ENCODE peak calls at places on chromosomes 4 and X, in five cellular contexts. O, B, A, H and F are unnamed samples.

GRCh38 chr4:85747871-85748491 is 273.0 kb downstream of the ARHGAP24 start:
- DNase-seq in O (peak; percentile 31), B (no peak), A (no peak), H (no peak), F (no peak)

GRCh38 chrX:139204576-139204902 is 326.0 kb upstream of the F9 start:
- DNase-seq in O (no peak), B (no peak), A (no peak), H (no peak), F (no peak)

GRCh38 chr4:55865228-55865806 is 11.9 kb downstream of the EXOC1 start:
- DNase-seq in O (no peak), B (no peak), A (no peak), H (no peak), F (no peak)

GRCh38 chr4:39846705-39847104 is 131.0 kb downstream of the PDS5A start:
- DNase-seq in O (no peak), B (no peak), A (no peak), H (no peak), F (no peak)

GRCh38 chrX:70592091-70592490 is 147.5 kb downstream of the DLG3 start:
- DNase-seq in O (no peak), B (no peak), A (no peak), H (no peak), F (peak; percentile 22)

GRCh38 chr4:140243345-140243753 is 89.4 kb upstream of the MAML3 start:
- DNase-seq in O (peak; percentile 59), B (no peak), A (no peak), H (no peak), F (no peak)

GRCh38 chrX:28058906-28059305 is 77.7 kb upstream of the DCAF8L1 start:
- DNase-seq in O (no peak), B (no peak), A (no peak), H (no peak), F (no peak)

GRCh38 chr4:143344774-143345173 is 8.1 kb downstream of the GAB1 start:
- DNase-seq in O (no peak), B (no peak), A (no peak), H (no peak), F (no peak)

GRCh38 chr4:30722092-30722915 is 2.1 kb downstream of the PCDH7 start:
- DNase-seq in O (peak; percentile 22), B (no peak), A (peak; percentile 73), H (peak; percentile 17), F (no peak)

GRCh38 chr4:93710101-93710846 is 118.3 kb upstream of the ATOH1 start:
- DNase-seq in O (no peak), B (no peak), A (no peak), H (no peak), F (no peak)

GRCh38 chr4:161767116-161767515 is 396.7 kb downstream of the FSTL5 start:
- DNase-seq in O (no peak), B (no peak), A (no peak), H (no peak), F (peak; percentile 1)

GRCh38 chrX:133638285-133638684 is 223.0 kb upstream of the GPC4 start:
- DNase-seq in O (no peak), B (no peak), A (no peak), H (no peak), F (no peak)

GRCh38 chr4:188403272-188403671 is 264.0 kb downstream of the TRIML1 start:
- DNase-seq in O (no peak), B (no peak), A (no peak), H (no peak), F (no peak)

GRCh38 chr4:185535818-185536729 is 767 bp upstream of the PDLIM3 start:
- DNase-seq in O (peak; percentile 71), B (no peak), A (no peak), H (peak; percentile 54), F (no peak)

GRCh38 chr4:27149541-27150212 is 289.0 kb downstream of the STIM2 start:
- DNase-seq in O (no peak), B (no peak), A (no peak), H (no peak), F (no peak)

GRCh38 chrX:133838761-133839676 is 146.4 kb downstream of the GPC3 start:
- DNase-seq in O (no peak), B (no peak), A (peak; percentile 66), H (no peak), F (no peak)

GRCh38 chrX:154333837-154334271 is 38.3 kb downstream of the TKTL1 start:
- DNase-seq in O (no peak), B (no peak), A (no peak), H (no peak), F (no peak)

GRCh38 chr4:101269682-101270081 is 77.6 kb downstream of the PPP3CA start:
- DNase-seq in O (no peak), B (no peak), A (no peak), H (no peak), F (no peak)

GRCh38 chr4:144709793-144710525 is 64.0 kb downstream of the HHIP start:
- DNase-seq in O (no peak), B (no peak), A (no peak), H (no peak), F (peak; percentile 8)

GRCh38 chr4:143531773-143532491 is 18.4 kb downstream of the SMARCA5 start:
- DNase-seq in O (no peak), B (no peak), A (no peak), H (no peak), F (no peak)

GRCh38 chr4:6324999-6325790 is 55.5 kb downstream of the WFS1 start:
- DNase-seq in O (peak; percentile 63), B (peak; percentile 79), A (no peak), H (no peak), F (peak; percentile 85)

GRCh38 chr4:127809173-127809800 is 27.2 kb downstream of the HSPA4L start:
- DNase-seq in O (no peak), B (no peak), A (no peak), H (no peak), F (no peak)

GRCh38 chrX:132956421-132957210 is 1.8 kb downstream of the HS6ST2 start:
- DNase-seq in O (peak; percentile 14), B (no peak), A (peak; percentile 55), H (peak; percentile 39), F (no peak)

GRCh38 chr4:169557061-169557636 is 55.2 kb downstream of the NEK1 start:
- DNase-seq in O (no peak), B (no peak), A (no peak), H (no peak), F (no peak)

GRCh38 chr4:74433043-74433442 is 11.9 kb upstream of the AREG start:
- DNase-seq in O (no peak), B (no peak), A (no peak), H (no peak), F (no peak)

GRCh38 chr4:152679414-152680281 is at the start of gene TMEM154:
- DNase-seq in O (peak; percentile 18), B (peak; percentile 65), A (peak; percentile 77), H (peak; percentile 44), F (peak; percentile 46)

GRCh38 chr4:8908206-8908893 is 36.7 kb upstream of the HMX1 start:
- DNase-seq in O (no peak), B (no peak), A (peak; percentile 39), H (peak; percentile 3), F (no peak)

GRCh38 chr4:188534297-188534696 is 395.1 kb downstream of the TRIML1 start:
- DNase-seq in O (no peak), B (no peak), A (no peak), H (no peak), F (no peak)

GRCh38 chr4:157804986-157805385 is 367.8 kb downstream of the GASK1B start:
- DNase-seq in O (no peak), B (no peak), A (no peak), H (no peak), F (no peak)

GRCh38 chrX:63673896-63674295 is 111.1 kb downstream of the ARHGEF9 start:
- DNase-seq in O (no peak), B (no peak), A (no peak), H (no peak), F (no peak)

GRCh38 chr4:4260185-4260751 is 12.2 kb upstream of the TMEM128 start:
- DNase-seq in O (no peak), B (no peak), A (no peak), H (no peak), F (peak; percentile 34)

GRCh38 chrX:122440832-122441231 is 743.2 kb upstream of the GRIA3 start:
- DNase-seq in O (no peak), B (no peak), A (no peak), H (no peak), F (no peak)

GRCh38 chr4:6526171-6526570 is 48.8 kb upstream of the MAN2B2 start:
- DNase-seq in O (no peak), B (no peak), A (no peak), H (no peak), F (no peak)

GRCh38 chr4:57110635-57111546 is 706 bp upstream of the IGFBP7 start:
- DNase-seq in O (peak; percentile 61), B (peak; percentile 57), A (peak; percentile 56), H (peak; percentile 59), F (no peak)
- TF ChIP-seq POLR2A in O (no peak), B (no peak), A (no peak), H (peak; percentile 6), F (peak; percentile 24)

GRCh38 chr4:184343400-184344177 is 125.9 kb upstream of the ENPP6 start:
- DNase-seq in O (peak; percentile 77), B (peak; percentile 62), A (peak; percentile 69), H (peak; percentile 63), F (peak; percentile 49)
- TF ChIP-seq POLR2A in O (peak; percentile 25), B (no peak), A (peak; percentile 71), H (no peak), F (peak; percentile 20)

GRCh38 chr4:90317785-90318184 is 190.6 kb downstream of the CCSER1 start:
- DNase-seq in O (no peak), B (no peak), A (no peak), H (no peak), F (peak; percentile 3)
- TF ChIP-seq POLR2A in O (no peak), B (no peak), A (no peak), H (no peak), F (no peak)

GRCh38 chrX:48683411-48683982 is at the start of gene WAS:
- DNase-seq in O (no peak), B (no peak), A (no peak), H (no peak), F (no peak)
- TF ChIP-seq POLR2A in O (no peak), B (no peak), A (no peak), H (no peak), F (no peak)